ENCODE peak calls at places on chromosomes 3 and 15, in six cellular contexts. B is spleen, R is heart left ventricle, G is uterus, K is upper lobe of left lung, H is sigmoid colon. T is an unnamed sample.

GRCh38 chr3:170611746-170612145 is 25.9 kb upstream of the SLC7A14 start:
- DNase-seq in B (no peak), R (no peak), K (no peak), G (no peak), H (no peak), T (no peak)

GRCh38 chr3:143001034-143001368 is 369 bp upstream of the U2SURP start:
- DNase-seq in G (no peak), H (no peak), K (no peak), B (peak), R (no peak), T (no peak)

GRCh38 chr3:103629391-103629790 is 1194.6 kb downstream of the ZPLD1 start:
- DNase-seq in H (no peak), B (no peak), K (no peak), G (no peak), R (no peak), T (no peak)

GRCh38 chr15:69685524-69686452 is 233.2 kb downstream of the RPLP1 start:
- DNase-seq in K (no peak), G (no peak), H (no peak), B (no peak), R (no peak), T (no peak)

GRCh38 chr3:57949779-57950618 is 58.2 kb upstream of the FLNB start:
- DNase-seq in R (no peak), H (peak), B (peak), K (no peak), G (peak), T (no peak)

GRCh38 chr3:27488821-27489220 is 4.6 kb upstream of the SLC4A7 start:
- DNase-seq in R (no peak), B (no peak), H (no peak), G (no peak), K (no peak), T (no peak)

GRCh38 chr3:157807286-157807685 is 298.9 kb downstream of the SHOX2 start:
- DNase-seq in B (no peak), K (no peak), H (no peak), R (no peak), G (no peak), T (no peak)

GRCh38 chr3:39260957-39261356 is 18.9 kb downstream of the CX3CR1 start:
- DNase-seq in R (peak), H (peak), K (no peak), G (peak), B (peak), T (no peak)

GRCh38 chr15:82805994-82806406 is at the start of gene FSD2:
- DNase-seq in G (no peak), B (no peak), K (no peak), H (no peak), R (no peak), T (no peak)

GRCh38 chr15:82081904-82082810 is 36.3 kb upstream of the MEX3B start:
- DNase-seq in B (no peak), G (no peak), H (no peak), R (no peak), K (no peak), T (no peak)

GRCh38 chr3:179401561-179401960 is 49.7 kb downstream of the GNB4 start:
- DNase-seq in K (no peak), B (no peak), R (no peak), G (no peak), H (no peak), T (no peak)

GRCh38 chr3:30578479-30578878 is 27.9 kb upstream of the TGFBR2 start:
- DNase-seq in K (no peak), H (peak), G (peak), R (peak), B (peak), T (peak)

GRCh38 chr3:129919806-129920205 is 26.3 kb upstream of the TMCC1 start:
- DNase-seq in B (no peak), H (no peak), R (no peak), K (no peak), G (no peak), T (no peak)

GRCh38 chr3:127064391-127065137 is 81.6 kb downstream of the PLXNA1 start:
- DNase-seq in R (peak), G (no peak), H (peak), B (peak), K (no peak), T (no peak)

GRCh38 chr3:15803913-15804312 is 6.1 kb upstream of the ANKRD28 start:
- DNase-seq in K (no peak), R (no peak), H (no peak), B (no peak), G (no peak), T (no peak)

GRCh38 chr3:52430416-52430810 is 14.5 kb downstream of the SEMA3G start:
- DNase-seq in G (peak), K (no peak), H (peak), R (no peak), B (peak), T (no peak)

GRCh38 chr3:40639006-40639405 is 114.2 kb downstream of the ZNF621 start:
- DNase-seq in R (no peak), B (no peak), H (no peak), K (no peak), G (no peak), T (peak)

GRCh38 chr3:116050311-116050710 is 395.0 kb downstream of the LSAMP start:
- DNase-seq in G (no peak), R (no peak), B (no peak), K (no peak), H (no peak), T (no peak)

GRCh38 chr3:197504239-197505191 is 51.3 kb downstream of the BDH1 start:
- DNase-seq in H (no peak), G (no peak), R (no peak), B (no peak), K (no peak), T (no peak)

GRCh38 chr3:9976736-9977709 is 9.6 kb downstream of the EMC3 start:
- DNase-seq in B (no peak), R (peak), K (no peak), H (peak), G (peak), T (peak)

GRCh38 chr3:10283638-10284037 is 9.1 kb downstream of the GHRL start:
- DNase-seq in K (no peak), H (no peak), G (no peak), R (no peak), B (no peak), T (no peak)

GRCh38 chr3:177300039-177300833 is 103.0 kb upstream of the TBL1XR1 start:
- DNase-seq in H (no peak), K (no peak), B (no peak), G (no peak), R (no peak), T (no peak)

GRCh38 chr3:111810909-111811308 is 48.2 kb upstream of the PHLDB2 start:
- DNase-seq in B (no peak), R (no peak), G (no peak), H (no peak), K (no peak), T (no peak)

GRCh38 chr3:59575113-59576001 is 525.5 kb upstream of the CFAP20DC start:
- DNase-seq in R (peak), B (peak), H (peak), K (no peak), G (peak), T (peak)

GRCh38 chr3:144189044-144189443 is 217.4 kb downstream of the DIPK2A start:
- DNase-seq in R (no peak), H (no peak), B (no peak), K (no peak), G (no peak), T (no peak)

GRCh38 chr15:64749167-64749566 is 26.2 kb downstream of the RBPMS2 start:
- DNase-seq in R (no peak), G (peak), H (peak), B (no peak), K (no peak), T (no peak)

DNA sequence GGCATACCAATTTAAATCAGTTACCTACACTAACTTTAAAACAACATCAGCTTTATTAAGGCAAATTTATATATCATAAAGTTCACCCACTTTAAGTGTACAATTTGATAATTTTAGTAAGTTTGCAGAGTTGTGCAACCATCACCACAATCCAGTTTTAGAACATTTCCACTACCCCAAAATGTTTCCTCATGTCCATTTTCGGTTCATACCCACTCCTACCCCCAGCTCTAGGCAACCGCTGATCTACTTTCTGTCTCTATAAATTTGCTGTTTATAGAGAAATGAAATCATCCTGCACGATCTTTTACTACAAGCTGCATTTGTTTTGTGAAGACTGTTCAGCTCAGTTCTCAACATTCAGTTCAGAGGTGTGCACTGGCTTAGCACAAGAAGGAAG is 31.5 kb upstream of the FAM81A start:
- DNase-seq in H (no peak), G (no peak), R (no peak), K (no peak), B (no peak), T (no peak)
- H3K4me3 ChIP-seq in H (no peak), G (no peak), R (no peak), K (no peak), B (no peak), T (no peak)

GRCh38 chr3:191434036-191434435 is 26.9 kb upstream of the PYDC2 start:
- DNase-seq in R (no peak), H (no peak), G (no peak), K (no peak), B (no peak), T (no peak)

GRCh38 chr3:191428177-191428576 is 32.8 kb upstream of the PYDC2 start:
- DNase-seq in B (no peak), R (no peak), G (no peak), K (no peak), H (no peak), T (no peak)

GRCh38 chr3:191431160-191431822 is 29.7 kb upstream of the PYDC2 start:
- DNase-seq in H (no peak), B (no peak), K (no peak), R (no peak), G (no peak), T (no peak)

GRCh38 chr3:191432162-191432561 is 28.8 kb upstream of the PYDC2 start:
- DNase-seq in R (no peak), B (peak), G (no peak), K (no peak), H (no peak), T (no peak)

DNA sequence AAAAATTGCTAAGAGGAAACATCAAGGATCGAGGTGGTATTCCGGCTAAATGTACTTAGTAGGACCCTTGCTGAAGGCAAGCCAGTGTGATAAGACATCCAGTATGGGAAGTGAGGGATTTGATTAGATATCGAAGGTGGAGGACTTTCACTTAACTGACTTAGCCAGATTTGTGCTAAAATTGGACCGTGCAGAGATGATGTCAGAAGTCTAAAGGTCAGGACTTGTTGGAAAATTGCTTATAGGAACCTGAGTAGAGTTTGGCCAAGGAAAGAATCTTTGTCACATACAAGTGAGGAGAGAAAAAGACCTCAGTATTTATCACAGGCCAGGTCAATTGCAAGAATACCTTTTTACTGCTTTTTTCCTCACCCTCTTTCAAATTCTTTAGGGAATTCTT is 30.9 kb upstream of the PYDC2 start:
- DNase-seq in K (no peak), R (no peak), G (no peak), H (no peak), B (no peak), T (no peak)
- TF ChIP-seq POLR2A in K (no peak), R (no peak), G (no peak), H (no peak), B (no peak), T (no peak)

GRCh38 chr3:124221286-124221821 is 229.4 kb upstream of the ROPN1 start:
- DNase-seq in K (no peak), G (no peak), H (no peak), R (no peak), B (no peak), T (no peak)
- TF ChIP-seq CTCF in K (no peak), G (no peak), H (no peak), R (no peak), B (no peak), T (no peak)

DNA sequence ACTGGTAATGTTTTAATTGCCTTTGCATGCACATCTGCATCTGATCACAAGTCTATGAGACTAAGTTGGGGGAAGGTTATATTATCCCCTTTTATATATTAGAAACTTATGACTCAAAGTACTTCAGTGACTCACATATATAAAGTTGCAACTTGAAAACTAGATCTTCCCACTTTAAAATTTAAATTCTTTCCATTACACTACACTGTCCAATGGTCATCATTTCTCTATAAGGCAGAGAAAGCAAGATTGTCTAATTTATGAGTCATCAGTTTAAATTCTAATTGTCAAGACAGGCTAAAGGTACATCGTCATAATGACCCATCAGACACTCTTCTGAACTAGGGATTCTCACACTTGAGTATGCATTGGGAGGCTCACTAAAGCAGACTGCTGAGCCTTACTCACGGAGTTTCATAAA is 37.9 kb downstream of the CPA3 start:
- DNase-seq in K (no peak), B (no peak), R (no peak), H (no peak), G (no peak), T (no peak)
- H3K4me3 ChIP-seq in K (no peak), B (no peak), R (no peak), H (no peak), G (no peak), T (no peak)

GRCh38 chr15:92128788-92129187 is 264.9 kb upstream of the ST8SIA2 start:
- DNase-seq in R (no peak), H (no peak), G (no peak), K (no peak), B (no peak), T (no peak)
- TF ChIP-seq POLR2A in R (no peak), H (no peak), G (no peak), K (no peak), B (no peak), T (no peak)

T was measured in vagina.